ENCODE peak calls at places on chromosomes 4 and X, in nine cellular contexts. T, E, V, W, U, D, N, R and A are unnamed samples.

GRCh38 chr4:54096563-54096962 is 3.4 kb upstream of the GSX2 start:
- DNase-seq in T (no peak), E (no peak), V (no peak), W (no peak), U (no peak), D (no peak), N (peak; percentile 66), R (no peak), A (no peak)

GRCh38 chr4:126458993-126459392 is 1144.2 kb downstream of the FAT4 start:
- DNase-seq in T (no peak), E (no peak), V (no peak), W (no peak), U (no peak), D (no peak), N (no peak), R (no peak), A (no peak)

GRCh38 chr4:175531405-175532091 is 280.5 kb downstream of the GPM6A start:
- DNase-seq in T (no peak), E (no peak), V (no peak), W (peak; percentile 84), U (no peak), D (no peak), N (no peak), R (no peak), A (no peak)

GRCh38 chrX:57977992-57978391 is 67.7 kb upstream of the ZXDA start:
- DNase-seq in T (no peak), E (no peak), V (no peak), W (no peak), U (no peak), D (no peak), N (no peak), R (no peak), A (no peak)

GRCh38 chrX:44945736-44946135 is 72.7 kb downstream of the KDM6A start:
- DNase-seq in T (no peak), E (no peak), V (no peak), W (no peak), U (no peak), D (no peak), N (no peak), R (no peak), A (no peak)

GRCh38 chrX:84320023-84320422 is 132.0 kb upstream of the RPS6KA6 start:
- DNase-seq in T (no peak), E (no peak), V (no peak), W (no peak), U (no peak), D (no peak), N (no peak), R (no peak), A (no peak)

GRCh38 chrX:14363719-14364118 is 165.6 kb upstream of the GLRA2 start:
- DNase-seq in T (no peak), E (no peak), V (peak; percentile 15), W (no peak), U (no peak), D (no peak), N (no peak), R (no peak), A (no peak)

GRCh38 chrX:108224727-108225455 is 133.3 kb downstream of the ATG4A start:
- DNase-seq in T (no peak), E (no peak), V (peak; percentile 59), W (peak; percentile 47), U (peak; percentile 5), D (peak; percentile 10), N (no peak), R (peak; percentile 26), A (peak; percentile 37)

GRCh38 chrX:3532571-3532970 is 180.9 kb downstream of the PRKX start:
- DNase-seq in T (no peak), E (no peak), V (no peak), W (no peak), U (no peak), D (no peak), N (no peak), R (no peak), A (no peak)

GRCh38 chrX:49184294-49185061 is 1.7 kb downstream of the PRICKLE3 start:
- DNase-seq in T (peak; percentile 90), E (peak; percentile 91), V (peak; percentile 93), W (peak; percentile 63), U (peak; percentile 90), D (peak; percentile 86), N (peak; percentile 97), R (peak; percentile 96), A (no peak)

GRCh38 chrX:33128048-33128805 is 83.1 kb downstream of the DMD start:
- DNase-seq in T (no peak), E (no peak), V (no peak), W (no peak), U (no peak), D (no peak), N (no peak), R (no peak), A (no peak)

GRCh38 chr4:1903035-1903434 is 31.8 kb downstream of the NSD2 start:
- DNase-seq in T (no peak), E (no peak), V (no peak), W (no peak), U (no peak), D (no peak), N (no peak), R (no peak), A (no peak)
- H3K4me1 ChIP-seq in T (no peaks in the 10 kb centered on the region), E (peaks cover 5% of the 10 kb centered on the region), V (peaks cover 4% of the 10 kb centered on the region), W (no peaks in the 10 kb centered on the region), U (no peaks in the 10 kb centered on the region), D (no peaks in the 10 kb centered on the region), N (no peaks in the 10 kb centered on the region), R (peaks cover 1% of the 10 kb centered on the region), A (no peaks in the 10 kb centered on the region)

GRCh38 chr4:26878729-26879415 is 18.2 kb downstream of the STIM2 start:
- DNase-seq in T (no peak), E (no peak), V (no peak), W (peak; percentile 43), U (no peak), D (no peak), N (no peak), R (no peak), A (no peak)

GRCh38 chr4:26874110-26874509 is 13.5 kb downstream of the STIM2 start:
- DNase-seq in T (no peak), E (no peak), V (no peak), W (no peak), U (no peak), D (no peak), N (no peak), R (no peak), A (no peak)

GRCh38 chr4:26879805-26880204 is 19.2 kb downstream of the STIM2 start:
- DNase-seq in T (no peak), E (no peak), V (no peak), W (no peak), U (no peak), D (no peak), N (no peak), R (no peak), A (no peak)

GRCh38 chr4:26877946-26878345 is 17.3 kb downstream of the STIM2 start:
- DNase-seq in T (no peak), E (no peak), V (no peak), W (no peak), U (no peak), D (no peak), N (no peak), R (no peak), A (no peak)

DNA sequence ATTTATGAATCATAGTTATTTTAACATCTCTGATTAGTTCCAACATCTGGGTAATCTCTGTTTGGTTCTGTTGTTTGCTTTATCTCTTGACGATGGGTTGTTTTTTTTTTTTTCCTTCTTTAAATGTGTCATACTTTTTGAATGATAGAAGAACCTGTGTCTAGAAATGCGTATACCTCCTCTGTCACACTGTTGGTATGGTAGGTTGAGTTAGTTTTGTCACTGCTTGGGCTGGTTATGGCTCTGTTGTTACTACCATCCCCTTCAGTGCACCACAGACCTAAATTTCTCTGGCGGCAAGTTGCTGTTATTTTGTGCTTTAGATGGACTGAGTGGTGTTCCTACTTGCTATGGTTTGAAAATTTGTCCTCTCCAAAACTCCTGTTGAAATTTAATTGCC is 16.8 kb downstream of the STIM2 start:
- DNase-seq in T (no peak), E (no peak), V (no peak), W (no peak), U (no peak), D (no peak), N (no peak), R (no peak), A (no peak)
- H3K36me3 ChIP-seq in T (no peaks in the 10 kb centered on the region), E (no peaks in the 10 kb centered on the region), V (no peaks in the 10 kb centered on the region), W (no peaks in the 10 kb centered on the region), U (no peaks in the 10 kb centered on the region), D (no peaks in the 10 kb centered on the region), N (no peaks in the 10 kb centered on the region), R (no peaks in the 10 kb centered on the region), A (no peaks in the 10 kb centered on the region)

GRCh38 chr4:68654946-68655721 is 15.3 kb downstream of the UGT2B15 start:
- DNase-seq in T (no peak), E (no peak), V (no peak), W (no peak), U (no peak), D (no peak), N (no peak), R (no peak), A (no peak)

GRCh38 chr4:68655764-68656444 is 14.5 kb downstream of the UGT2B15 start:
- DNase-seq in T (no peak), E (no peak), V (peak; percentile 40), W (no peak), U (no peak), D (no peak), N (no peak), R (no peak), A (no peak)

DNA sequence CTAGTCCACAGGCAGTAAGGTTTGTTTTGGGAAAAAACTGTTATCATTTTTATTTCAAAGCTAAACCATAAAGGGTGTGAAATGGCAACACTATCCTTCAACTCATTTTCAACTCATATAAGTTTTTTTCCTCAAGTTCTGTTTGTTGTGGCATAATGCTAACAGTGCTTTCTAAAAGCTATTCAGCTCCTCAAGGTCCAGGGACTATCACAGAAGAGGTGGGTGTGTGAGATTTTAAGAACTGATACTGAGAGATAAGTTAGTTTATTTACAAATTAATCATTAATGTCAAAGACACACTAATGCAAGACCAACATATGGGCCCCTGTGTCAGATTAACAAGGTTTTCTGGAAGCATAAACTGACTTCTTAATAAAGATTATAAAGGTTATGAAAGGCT is 11.8 kb downstream of the UGT2B15 start:
- DNase-seq in T (no peak), E (no peak), V (peak; percentile 28), W (no peak), U (no peak), D (no peak), N (no peak), R (no peak), A (no peak)
- H3K27ac ChIP-seq in T (no peak overlapping the region), E (no peak overlapping the region), V (peak overlapping the region; percentile 6), W (no peak overlapping the region), U (no peak overlapping the region), D (no peak overlapping the region), N (no peak overlapping the region), R (no peak overlapping the region), A (no peak overlapping the region)

DNA sequence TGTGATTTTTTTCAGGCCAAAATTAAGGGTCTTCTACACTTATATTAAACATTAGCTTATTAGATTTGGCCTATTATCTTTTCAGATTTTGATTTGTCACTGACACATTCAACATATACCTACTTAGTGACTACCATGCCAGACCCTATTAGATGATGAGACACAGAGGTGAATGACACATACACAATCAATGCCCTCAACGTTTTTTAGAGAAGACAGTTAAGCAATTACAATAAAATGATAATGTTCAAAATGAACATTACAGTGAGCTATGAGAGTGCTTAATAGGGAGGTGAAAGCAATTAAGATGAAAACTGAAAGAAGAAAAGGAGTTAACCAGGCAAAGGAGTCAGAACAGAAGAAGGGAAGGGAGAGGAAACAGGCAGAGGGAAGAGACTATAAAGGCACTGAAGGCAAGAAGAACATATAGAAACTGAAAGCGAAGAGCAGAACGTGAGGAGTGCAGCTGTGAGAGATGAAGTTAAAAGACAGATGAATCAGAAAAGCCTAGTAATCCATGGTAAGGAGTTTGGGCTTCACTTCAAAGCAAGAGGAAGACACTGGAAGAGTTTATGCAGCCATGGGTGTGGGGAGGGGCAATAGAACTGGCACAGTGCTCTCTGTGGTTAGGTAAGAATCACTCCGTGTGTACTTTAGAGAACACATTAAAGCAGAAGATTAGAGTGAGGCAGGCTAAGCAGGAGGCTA is 119.0 kb downstream of the REELD1 start:
- DNase-seq in T (no peak), E (no peak), V (peak; percentile 36), W (peak; percentile 89), U (no peak), D (no peak), N (no peak), R (no peak), A (no peak)
- H3K4me1 ChIP-seq in T (peaks cover 10% of the 10 kb centered on the region), E (peaks cover 16% of the 10 kb centered on the region), V (peaks cover 9% of the 10 kb centered on the region), W (peaks cover 44% of the 10 kb centered on the region), U (peaks cover 7% of the 10 kb centered on the region), D (peaks cover 27% of the 10 kb centered on the region), N (peaks cover 10% of the 10 kb centered on the region), R (peaks cover 2% of the 10 kb centered on the region), A (no peaks in the 10 kb centered on the region)